ENCODE peak calls at places on chromosomes 1 and 21, in nine cellular contexts. B, A, C, V, I, H, J, E and Z are unnamed samples.

GRCh38 chr1:107964397-107965111 is 426 bp downstream of the VAV3 start:
- DNase-seq in B (no peak), A (peak), C (peak), V (no peak), I (no peak), H (peak), J (no peak), E (no peak), Z (peak)

GRCh38 chr1:101308001-101308659 is 71.3 kb downstream of the S1PR1 start:
- DNase-seq in B (no peak), A (no peak), C (no peak), V (no peak), I (no peak), H (no peak), J (no peak), E (no peak), Z (no peak)

GRCh38 chr1:3019516-3020051 is 1.7 kb upstream of the ACTRT2 start:
- DNase-seq in B (no peak), A (no peak), C (no peak), V (no peak), I (no peak), H (no peak), J (no peak), E (no peak), Z (peak)

GRCh38 chr21:44397431-44398031 is 44.1 kb downstream of the TRPM2 start:
- DNase-seq in B (no peak), A (no peak), C (no peak), V (no peak), I (no peak), H (no peak), J (no peak), E (no peak), Z (no peak)

GRCh38 chr1:210418863-210419641 is 90.3 kb downstream of the HHAT start:
- DNase-seq in B (no peak), A (no peak), C (no peak), V (no peak), I (no peak), H (no peak), J (no peak), E (no peak), Z (peak)

GRCh38 chr21:45324430-45325205 is 36.9 kb upstream of the POFUT2 start:
- DNase-seq in B (no peak), A (no peak), C (no peak), V (no peak), I (no peak), H (no peak), J (no peak), E (no peak), Z (peak)

GRCh38 chr21:40717008-40717407 is 129.9 kb downstream of the DSCAM start:
- DNase-seq in B (no peak), A (no peak), C (no peak), V (no peak), I (no peak), H (no peak), J (no peak), E (no peak), Z (no peak)

GRCh38 chr1:163169553-163169952 is 33.2 kb downstream of the RGS5 start:
- DNase-seq in B (no peak), A (no peak), C (no peak), V (no peak), I (no peak), H (no peak), J (no peak), E (no peak), Z (no peak)

GRCh38 chr1:83102630-83103071 is 896.3 kb downstream of the TTLL7 start:
- DNase-seq in B (peak), A (no peak), C (no peak), V (no peak), I (no peak), H (no peak), J (no peak), E (no peak), Z (no peak)

GRCh38 chr1:37056201-37056764 is 22.0 kb upstream of the GRIK3 start:
- DNase-seq in B (no peak), A (no peak), C (no peak), V (no peak), I (no peak), H (no peak), J (no peak), E (no peak), Z (no peak)

GRCh38 chr1:211420845-211421454 is 71.0 kb downstream of the RD3 start:
- DNase-seq in B (no peak), A (no peak), C (no peak), V (no peak), I (no peak), H (no peak), J (no peak), E (no peak), Z (no peak)

GRCh38 chr1:116674761-116675160 is 7.2 kb upstream of the IGSF3 start:
- DNase-seq in B (no peak), A (no peak), C (no peak), V (no peak), I (no peak), H (no peak), J (no peak), E (no peak), Z (no peak)

GRCh38 chr1:164637461-164638375 is 78.7 kb downstream of the PBX1 start:
- DNase-seq in B (peak), A (no peak), C (no peak), V (no peak), I (no peak), H (no peak), J (no peak), E (no peak), Z (no peak)

GRCh38 chr21:39307466-39307865 is 6.0 kb downstream of the BRWD1 start:
- DNase-seq in B (no peak), A (no peak), C (no peak), V (no peak), I (no peak), H (no peak), J (no peak), E (no peak), Z (no peak)

GRCh38 chr1:205076245-205076761 is 8.0 kb downstream of the TMEM81 start:
- DNase-seq in B (no peak), A (no peak), C (no peak), V (no peak), I (no peak), H (no peak), J (no peak), E (no peak), Z (no peak)

GRCh38 chr1:160224606-160225005 is 19.4 kb downstream of the PEA15 start:
- DNase-seq in B (no peak), A (no peak), C (no peak), V (no peak), I (no peak), H (no peak), J (no peak), E (no peak), Z (no peak)